ENCODE peak calls at places on chromosomes 13 and 19, in eight cellular contexts. J, O, N, E, C, K, I and X are unnamed samples.
A peak's percentile ranks its signal among the peaks of the same experiment; 100 is the strongest.

GRCh38 chr13:36432106-36432544 is at the start of gene CCNA1:
- DNase-seq in C (peak; percentile 76), O (peak; percentile 57), N (peak; percentile 44), J (peak; percentile 80), K (no peak), I (peak; percentile 93), E (peak; percentile 10), X (peak; percentile 44)

GRCh38 chr13:80151016-80151415 is 189.9 kb downstream of the SPRY2 start:
- DNase-seq in N (no peak), E (no peak), K (peak; percentile 23), I (no peak), C (no peak), O (peak; percentile 18), J (no peak), X (no peak)

GRCh38 chr13:75550159-75550567 is 572 bp downstream of the UCHL3 start:
- DNase-seq in C (peak; percentile 40), E (peak; percentile 23), I (no peak), K (peak; percentile 87), J (peak; percentile 82), O (peak; percentile 84), N (peak; percentile 86), X (no peak)

GRCh38 chr13:30718661-30719520 is 16.5 kb upstream of the ALOX5AP start:
- DNase-seq in E (peak; percentile 45), C (no peak), O (peak; percentile 86), I (no peak), N (peak; percentile 86), J (peak; percentile 70), K (peak; percentile 95), X (no peak)

GRCh38 chr13:75480691-75481175 is 1.2 kb downstream of the TBC1D4 start:
- DNase-seq in C (peak; percentile 61), E (peak; percentile 59), O (peak; percentile 73), I (peak; percentile 84), K (peak; percentile 37), J (peak; percentile 59), N (peak; percentile 53), X (peak; percentile 39)

GRCh38 chr19:3019211-3019854 is 9.7 kb downstream of the TLE2 start:
- DNase-seq in C (no peak), K (no peak), J (no peak), E (no peak), N (no peak), O (no peak), I (no peak), X (no peak)

GRCh38 chr19:4362871-4363545 is 19.6 kb downstream of the MPND start:
- DNase-seq in C (no peak), E (peak; percentile 47), I (no peak), K (no peak), J (peak; percentile 27), N (no peak), O (no peak), X (no peak)

GRCh38 chr19:58385313-58386165 is 1.5 kb upstream of the RPS5 start:
- DNase-seq in C (no peak), N (peak; percentile 10), O (no peak), K (no peak), E (no peak), I (peak; percentile 58), J (no peak), X (no peak)

GRCh38 chr13:61779456-61779855 is 363.8 kb upstream of the PCDH20 start:
- DNase-seq in C (no peak), E (no peak), J (no peak), K (no peak), O (no peak), I (no peak), N (no peak), X (no peak)

GRCh38 chr19:55086730-55087541 is 11.3 kb downstream of the EPS8L1 start:
- DNase-seq in C (peak; percentile 98), O (peak; percentile 74), I (peak; percentile 94), J (no peak), N (peak; percentile 94), E (no peak), K (peak; percentile 91), X (peak; percentile 97)

GRCh38 chr13:27425918-27426630 is 1.7 kb downstream of the GTF3A start:
- DNase-seq in I (peak; percentile 86), C (peak; percentile 40), O (peak; percentile 82), E (peak; percentile 80), N (peak; percentile 80), K (peak; percentile 69), J (peak; percentile 92), X (no peak)

GRCh38 chr13:19927117-19927734 is 31.3 kb upstream of the ZMYM2 start:
- DNase-seq in E (peak; percentile 40), O (peak; percentile 55), I (no peak), N (peak; percentile 65), C (no peak), K (peak; percentile 31), J (peak; percentile 61), X (no peak)

GRCh38 chr13:102830646-102831045 is 15.2 kb upstream of the ERCC5 start:
- DNase-seq in K (no peak), O (no peak), C (no peak), J (peak; percentile 51), N (peak; percentile 42), I (no peak), E (no peak), X (no peak)

DNA sequence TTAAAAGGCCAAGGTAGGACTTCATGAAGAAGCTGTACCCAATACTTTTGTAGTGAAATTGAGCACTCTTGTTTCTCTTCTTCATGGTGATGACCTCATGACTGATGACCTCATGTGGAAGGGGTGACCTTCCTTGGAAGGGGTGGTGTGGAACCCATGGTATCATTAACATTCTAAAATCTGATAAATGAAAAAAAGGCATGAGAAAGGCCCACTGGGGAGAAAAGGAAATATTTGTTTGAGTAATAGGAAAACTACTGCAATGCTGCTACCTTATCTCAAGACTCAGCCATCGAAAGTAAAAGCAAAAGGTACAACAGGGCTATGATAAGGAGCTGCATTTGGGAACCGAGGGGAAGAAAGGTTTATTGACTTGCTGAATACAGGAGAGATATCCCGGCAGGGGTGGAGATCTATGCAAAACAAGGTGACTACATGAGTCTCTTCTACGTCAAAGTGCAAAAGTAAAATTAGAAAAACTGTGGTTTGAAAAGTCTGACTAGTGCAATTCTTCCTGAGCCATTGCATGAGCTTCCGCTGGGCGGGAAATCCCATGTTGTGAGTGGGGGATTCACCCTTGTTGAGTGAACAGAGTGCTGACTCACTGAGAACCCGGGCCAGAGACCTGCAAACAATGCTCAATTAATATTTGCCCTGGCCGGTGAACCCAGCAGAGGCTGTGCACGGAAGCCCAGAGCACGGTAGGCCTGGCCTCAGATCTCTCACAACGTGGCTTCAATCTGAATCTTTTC is 138.9 kb upstream of the RFC3 start:
- DNase-seq in C (no peak), I (no peak), J (peak; percentile 94), O (peak; percentile 36), E (peak; percentile 85), K (peak; percentile 1), N (peak; percentile 88), X (peak; percentile 4)
- TF ChIP-seq CTCF in C (no peak), I (no peak), J (no peak), O (no peak), E (no peak), K (no peak), N (no peak), X (no peak)

GRCh38 chr19:29664753-29665214 is 477 bp upstream of the PLEKHF1 start:
- DNase-seq in E (no peak), K (no peak), I (no peak), C (no peak), O (no peak), N (no peak), J (no peak), X (no peak)
- TF ChIP-seq CTCF in E (peak; percentile 26), K (no peak), I (no peak), C (no peak), O (no peak), N (no peak), J (no peak), X (peak; percentile 24)

GRCh38 chr19:46076951-46077814 is 36.4 kb upstream of the IGFL4 start:
- DNase-seq in K (peak; percentile 79), N (peak; percentile 92), C (peak; percentile 78), I (no peak), O (peak; percentile 92), E (peak; percentile 90), J (peak; percentile 89), X (peak; percentile 82)
- TF ChIP-seq CTCF in K (peak; percentile 100), N (peak; percentile 100), C (peak; percentile 98), I (peak; percentile 74), O (peak; percentile 97), E (peak; percentile 100), J (peak; percentile 98), X (peak; percentile 100)

DNA sequence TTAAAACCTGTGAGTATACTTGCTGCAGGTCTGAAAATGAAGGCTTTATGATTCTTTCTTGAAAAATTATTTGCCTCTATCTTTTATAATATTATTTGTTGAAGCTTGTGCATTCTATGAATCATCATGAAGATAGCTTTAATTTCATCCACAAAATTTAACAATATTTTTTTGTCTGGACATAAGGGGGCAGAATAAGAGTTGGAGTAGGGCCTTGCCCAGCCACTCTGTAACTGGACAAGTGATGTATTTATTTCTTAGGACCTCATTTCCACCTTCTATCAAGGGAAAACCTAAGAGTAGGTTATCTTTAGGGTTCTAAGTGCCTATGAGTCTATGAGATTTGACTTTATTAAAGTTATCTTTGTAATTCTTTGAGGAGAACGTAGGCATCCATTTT is 49.9 kb downstream of the N4BP2L1 start:
- DNase-seq in E (no peak), I (no peak), J (no peak), K (no peak), O (no peak), N (peak; percentile 13), C (no peak), X (no peak)
- TF ChIP-seq CTCF in E (no peak), I (no peak), J (no peak), K (no peak), O (no peak), N (peak; percentile 23), C (no peak), X (no peak)

GRCh38 chr19:29806098-29806866 is 5.5 kb upstream of the CCNE1 start:
- DNase-seq in K (peak; percentile 44), O (no peak), I (no peak), C (no peak), N (peak; percentile 76), J (no peak), E (peak; percentile 89), X (no peak)
- TF ChIP-seq CTCF in K (no peak), O (no peak), I (no peak), C (no peak), N (no peak), J (no peak), E (no peak), X (no peak)

DNA sequence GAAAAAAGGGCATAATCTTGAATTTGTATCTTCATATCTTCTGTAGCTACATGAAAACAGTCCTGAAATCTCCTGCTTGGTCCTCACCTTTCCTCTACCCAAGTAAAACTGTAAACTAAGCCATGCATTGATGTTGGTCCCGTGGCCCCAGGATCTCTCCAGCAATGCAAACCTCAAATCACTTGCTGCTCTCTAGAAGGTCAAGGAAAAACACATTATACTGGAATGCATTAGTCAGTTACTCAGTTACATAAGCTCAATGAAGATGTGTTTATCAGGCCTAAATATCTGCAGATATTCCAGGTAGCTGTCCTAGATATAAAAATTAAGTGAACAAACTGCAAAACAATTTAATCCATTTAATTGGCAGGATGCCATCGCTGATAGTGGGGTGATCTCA is 261.8 kb downstream of the ABCC4 start:
- DNase-seq in K (peak; percentile 62), C (no peak), I (no peak), N (peak; percentile 61), O (no peak), E (no peak), J (no peak), X (no peak)
- TF ChIP-seq CTCF in K (no peak), C (no peak), I (no peak), N (no peak), O (no peak), E (no peak), J (no peak), X (no peak)